ENCODE peak calls at places on chromosomes 7 and 10, in four cellular contexts. R is psoas muscle, P is uterus, U is heart left ventricle. I is an unnamed sample.

GRCh38 chr7:28804990-28805389 is 153.1 kb downstream of the TRIL start:
- DNase-seq in R (no peak), P (no peak), U (no peak), I (no peak)

GRCh38 chr7:91940171-91940570 is 491 bp upstream of the AKAP9 start:
- DNase-seq in R (peak; percentile 18), P (peak; percentile 20), U (peak; percentile 31), I (peak; percentile 6)

GRCh38 chr7:17130281-17131059 is 168.0 kb upstream of the AHR start:
- DNase-seq in R (no peak), P (no peak), U (no peak), I (no peak)

GRCh38 chr7:98470131-98470985 is 69.5 kb upstream of the BAIAP2L1 start:
- DNase-seq in R (peak; percentile 18), P (no peak), U (no peak), I (no peak)

GRCh38 chr10:3538291-3538849 is 246.6 kb downstream of the KLF6 start:
- DNase-seq in R (no peak), P (no peak), U (no peak), I (no peak)

GRCh38 chr7:52540041-52540440 is 495.4 kb upstream of the POM121L12 start:
- DNase-seq in R (no peak), P (no peak), U (no peak), I (no peak)

GRCh38 chr7:89238156-89238555 is 442.6 kb upstream of the TEX47 start:
- DNase-seq in R (no peak), P (no peak), U (no peak), I (no peak)

GRCh38 chr10:22816298-22816653 is 101.9 kb upstream of the PIP4K2A start:
- DNase-seq in R (no peak), P (no peak), U (no peak), I (no peak)

GRCh38 chr7:116161733-116162132 is 48.6 kb upstream of the TES start:
- DNase-seq in R (no peak), P (no peak), U (no peak), I (no peak)

GRCh38 chr7:12731214-12731656 is 43.8 kb downstream of the ARL4A start:
- DNase-seq in R (no peak), P (no peak), U (no peak), I (no peak)

GRCh38 chr10:132471484-132471883 is 66.1 kb upstream of the INPP5A start:
- DNase-seq in R (no peak), P (no peak), U (peak; percentile 12), I (no peak)

GRCh38 chr10:132115736-132116135 is 50.0 kb downstream of the JAKMIP3 start:
- DNase-seq in R (no peak), P (no peak), U (no peak), I (peak; percentile 4)

GRCh38 chr7:153043440-153043839 is 283.9 kb downstream of the ACTR3B start:
- DNase-seq in R (no peak), P (no peak), U (no peak), I (no peak)
- H3K9me3 ChIP-seq in R (no peaks in the 10 kb centered on the region), P (no peaks in the 10 kb centered on the region), U (no peaks in the 10 kb centered on the region), I (no peaks in the 10 kb centered on the region)

GRCh38 chr7:157667731-157668130 is 330.9 kb downstream of the DNAJB6 start:
- DNase-seq in R (no peak), P (no peak), U (no peak), I (no peak)
- H3K9me3 ChIP-seq in R (no peaks in the 10 kb centered on the region), P (no peaks in the 10 kb centered on the region), U (no peaks in the 10 kb centered on the region), I (no peaks in the 10 kb centered on the region)

DNA sequence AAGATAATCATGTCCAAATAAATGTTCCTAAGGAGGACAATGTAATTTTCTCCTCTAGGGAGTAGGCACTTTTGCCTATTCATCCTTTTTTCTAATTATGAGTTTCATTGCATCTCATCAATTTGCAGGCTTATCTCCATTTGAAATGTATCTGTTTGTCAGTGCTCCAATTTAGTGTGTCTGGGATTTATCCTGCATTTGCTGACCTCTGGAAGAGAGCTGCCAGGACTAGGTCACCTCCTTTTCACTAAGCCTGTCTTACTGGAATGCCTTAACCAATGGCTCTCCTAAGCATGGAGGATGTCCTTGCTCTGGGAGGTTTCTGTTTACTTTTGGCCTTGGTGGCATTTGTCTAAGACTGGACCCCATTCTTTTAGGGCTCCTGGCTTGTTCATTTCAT is 261.6 kb downstream of the NEBL start:
- DNase-seq in R (no peak), P (peak; percentile 22), U (no peak), I (no peak)
- H3K9me3 ChIP-seq in R (no peaks in the 10 kb centered on the region), P (no peaks in the 10 kb centered on the region), U (no peaks in the 10 kb centered on the region), I (no peaks in the 10 kb centered on the region)

DNA sequence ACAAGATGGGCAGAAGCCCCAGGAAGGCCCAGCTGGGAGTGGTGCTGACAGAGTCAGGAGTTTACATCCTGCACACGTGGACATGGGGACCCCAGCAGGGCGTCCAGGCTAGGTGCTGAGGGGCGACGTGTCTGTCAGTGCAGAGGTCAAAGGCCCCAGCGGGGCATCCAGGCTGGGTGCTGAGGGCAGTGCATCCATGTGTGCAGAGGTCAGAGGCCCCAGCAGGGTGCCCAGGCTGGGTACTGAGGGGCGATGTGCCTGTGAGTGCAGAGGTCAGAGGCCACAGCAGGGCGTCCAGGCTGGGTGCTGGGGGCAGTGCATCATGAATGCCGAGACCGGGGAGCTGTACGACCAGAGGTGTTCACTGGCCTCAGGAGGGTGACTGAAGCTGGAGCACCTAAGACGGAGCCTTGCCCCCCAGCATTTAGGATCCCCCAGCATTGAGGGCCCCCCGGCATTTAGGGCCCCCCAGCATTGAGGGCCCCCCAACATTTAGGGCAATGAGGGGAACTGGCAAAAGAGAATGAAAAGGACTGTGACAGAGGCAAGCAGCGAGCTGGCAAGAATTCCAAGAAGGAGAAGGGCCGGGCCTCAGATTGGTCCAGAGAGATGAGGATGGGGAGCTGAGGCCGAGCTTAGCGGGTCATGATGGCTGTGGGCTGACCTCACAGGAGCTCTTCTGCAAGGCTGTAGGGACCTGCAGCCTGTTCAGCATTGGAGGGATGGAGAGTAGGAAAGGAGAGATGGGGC is 474.9 kb downstream of the PTPRN2 start:
- DNase-seq in R (no peak), P (no peak), U (no peak), I (no peak)
- H3K9me3 ChIP-seq in R (peaks cover 10% of the 10 kb centered on the region), P (no peaks in the 10 kb centered on the region), U (peaks cover 28% of the 10 kb centered on the region), I (peaks cover 4% of the 10 kb centered on the region)

GRCh38 chr7:69443136-69443535 is 155.1 kb upstream of the AUTS2 start:
- DNase-seq in R (no peak), P (no peak), U (no peak), I (no peak)

GRCh38 chr7:69450436-69450835 is 147.8 kb upstream of the AUTS2 start:
- DNase-seq in R (no peak), P (no peak), U (no peak), I (no peak)

GRCh38 chr7:69448071-69448470 is 150.2 kb upstream of the AUTS2 start:
- DNase-seq in R (no peak), P (no peak), U (no peak), I (no peak)

GRCh38 chr7:69439636-69440325 is 158.5 kb upstream of the AUTS2 start:
- DNase-seq in R (no peak), P (no peak), U (no peak), I (no peak)

GRCh38 chr7:69445549-69445948 is 152.7 kb upstream of the AUTS2 start:
- DNase-seq in R (no peak), P (no peak), U (no peak), I (no peak)
- H3K9me3 ChIP-seq in R (no peaks in the 10 kb centered on the region), P (no peaks in the 10 kb centered on the region), U (no peaks in the 10 kb centered on the region), I (no peaks in the 10 kb centered on the region)

DNA sequence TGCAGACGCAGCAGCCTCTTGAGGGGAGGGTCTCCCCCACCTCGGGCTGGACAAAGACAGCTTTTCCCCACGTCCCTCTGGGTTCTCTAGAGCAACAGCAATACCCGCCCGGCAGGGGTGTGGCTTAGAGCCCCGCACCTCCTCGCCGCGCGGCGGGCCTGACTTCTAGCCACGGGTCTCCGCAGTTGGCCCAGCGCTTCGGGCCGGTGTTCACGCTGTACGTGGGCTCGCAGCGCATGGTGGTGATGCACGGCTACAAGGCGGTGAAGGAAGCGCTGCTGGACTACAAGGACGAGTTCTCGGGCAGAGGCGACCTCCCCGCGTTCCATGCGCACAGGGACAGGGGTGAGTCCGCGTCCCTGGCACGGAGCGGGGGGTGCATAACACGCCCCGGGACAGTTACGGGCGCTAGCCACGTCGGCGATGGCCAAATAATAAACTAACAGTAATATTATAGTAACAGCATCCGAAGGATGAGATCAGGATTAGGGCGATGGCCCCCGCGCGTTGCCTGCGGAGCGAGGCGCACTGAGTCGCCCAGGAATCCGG is 1.2 kb downstream of the CYP2E1 start:
- DNase-seq in R (no peak), P (no peak), U (no peak), I (no peak)
- H3K9me3 ChIP-seq in R (peaks cover 7% of the 10 kb centered on the region), P (no peaks in the 10 kb centered on the region), U (peaks cover 12% of the 10 kb centered on the region), I (peaks cover 4% of the 10 kb centered on the region)

DNA sequence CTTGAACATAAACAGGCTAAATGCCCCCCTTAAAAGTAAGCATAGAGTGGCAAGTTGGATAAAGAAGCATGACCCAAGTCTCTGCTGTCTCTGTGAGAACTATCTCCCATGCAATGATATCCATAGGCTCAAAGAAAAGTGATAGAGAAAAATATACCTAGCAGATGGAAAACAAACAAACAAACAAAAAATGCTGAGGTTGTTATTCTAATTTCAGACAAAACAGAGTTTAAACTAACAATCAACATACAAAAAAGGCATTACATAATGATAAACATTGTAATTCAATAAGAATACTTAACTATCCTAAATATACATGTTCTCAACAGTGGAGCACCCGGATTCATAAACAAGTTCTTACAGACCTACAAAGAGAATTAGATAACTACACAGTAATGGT is 626.2 kb upstream of the CNTNAP2 start:
- DNase-seq in R (no peak), P (no peak), U (no peak), I (no peak)
- H3K9me3 ChIP-seq in R (peaks cover 10% of the 10 kb centered on the region), P (no peaks in the 10 kb centered on the region), U (peaks cover 16% of the 10 kb centered on the region), I (no peaks in the 10 kb centered on the region)

DNA sequence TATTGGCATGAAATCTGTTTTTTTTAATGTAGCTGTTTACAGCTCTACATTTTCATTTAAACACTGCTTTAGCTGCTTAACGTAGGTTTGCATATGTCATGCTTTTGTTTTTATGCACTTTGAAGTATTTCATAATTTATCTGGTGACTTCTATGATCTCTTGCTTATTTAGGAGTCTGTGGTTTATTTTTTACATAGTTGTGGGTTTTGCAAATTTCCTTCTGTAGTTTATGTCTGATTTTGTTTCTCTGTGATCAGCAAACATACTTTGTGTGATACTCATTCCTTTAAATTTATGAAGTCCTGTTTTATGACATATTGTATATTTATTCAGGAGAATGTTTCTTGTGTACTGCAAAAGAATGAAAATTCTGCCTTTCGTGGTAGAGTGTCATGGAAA is 606.5 kb upstream of the PFKP start:
- DNase-seq in R (no peak), P (no peak), U (no peak), I (no peak)
- H3K9me3 ChIP-seq in R (no peaks in the 10 kb centered on the region), P (no peaks in the 10 kb centered on the region), U (peaks cover 33% of the 10 kb centered on the region), I (no peaks in the 10 kb centered on the region)

GRCh38 chr7:64885520-64886240 is 17.4 kb upstream of the ZNF273 start:
- DNase-seq in R (no peak), P (no peak), U (peak; percentile 1), I (no peak)

GRCh38 chr7:64882341-64883112 is 20.5 kb upstream of the ZNF273 start:
- DNase-seq in R (peak; percentile 80), P (peak; percentile 58), U (peak; percentile 81), I (no peak)

GRCh38 chr7:64884913-64885370 is 18.1 kb upstream of the ZNF273 start:
- DNase-seq in R (no peak), P (no peak), U (peak; percentile 11), I (no peak)

GRCh38 chr7:64883113-64883905 is 19.8 kb upstream of the ZNF273 start:
- DNase-seq in R (no peak), P (no peak), U (peak; percentile 15), I (no peak)

GRCh38 chr7:64884085-64884912 is 18.8 kb upstream of the ZNF273 start:
- DNase-seq in R (no peak), P (no peak), U (peak; percentile 12), I (no peak)
- H3K9me3 ChIP-seq in R (no peaks in the 10 kb centered on the region), P (no peaks in the 10 kb centered on the region), U (no peaks in the 10 kb centered on the region), I (no peaks in the 10 kb centered on the region)

GRCh38 chr10:83577421-83577820 is 561.9 kb upstream of the GHITM start:
- DNase-seq in R (no peak), P (no peak), U (no peak), I (no peak)
- H3K9me3 ChIP-seq in R (no peaks in the 10 kb centered on the region), P (no peaks in the 10 kb centered on the region), U (peaks cover 9% of the 10 kb centered on the region), I (no peaks in the 10 kb centered on the region)

I was measured in T-helper 17 cell.